ENCODE peak calls at places on chromosomes 2 and 18, in nine cellular contexts. O is CD4-positive, alpha-beta memory T cell; T is cardiac fibroblast; M is effector memory CD4-positive, alpha-beta T cell; J is mesendoderm; F is keratinocyte; A is fibroblast of mammary gland; K is fibroblast of the aortic adventitia; I is lower lobe of right lung. L is an unnamed sample.

GRCh38 chr2:190207929-190208328 is 111.7 kb downstream of the HIBCH start:
- DNase-seq in T (no peak), I (no peak), F (no peak), O (no peak), M (no peak), A (no peak), K (no peak), J (no peak), L (no peak)

GRCh38 chr18:49582579-49582978 is 20.7 kb downstream of the LIPG start:
- DNase-seq in O (no peak), K (peak; percentile 84), M (no peak), J (no peak), F (no peak), I (no peak), A (peak; percentile 90), T (peak; percentile 51), L (no peak)

GRCh38 chr2:145692971-145693478 is 1173.1 kb upstream of the ZEB2 start:
- DNase-seq in T (peak; percentile 98), O (no peak), I (no peak), K (peak; percentile 96), A (peak; percentile 96), J (peak; percentile 30), M (no peak), F (no peak), L (peak; percentile 51)

GRCh38 chr18:60372598-60372997 is at the start of gene MC4R:
- DNase-seq in I (no peak), A (peak; percentile 38), J (peak; percentile 48), F (no peak), M (no peak), K (peak; percentile 53), T (peak; percentile 31), O (no peak), L (peak; percentile 68)

GRCh38 chr2:42957109-42958035 is 165.0 kb upstream of the HAAO start:
- DNase-seq in J (peak; percentile 33), I (no peak), O (no peak), T (no peak), K (peak; percentile 55), A (peak; percentile 66), M (no peak), F (no peak), L (no peak)

GRCh38 chr2:85792783-85793441 is 39.1 kb downstream of the ATOH8 start:
- DNase-seq in F (no peak), J (peak; percentile 48), M (no peak), A (peak; percentile 80), I (no peak), T (peak; percentile 89), K (peak; percentile 93), O (no peak), L (peak; percentile 49)

GRCh38 chr2:231007159-231008045 is 11.5 kb downstream of the SPATA3 start:
- DNase-seq in I (no peak), O (no peak), A (no peak), T (no peak), M (no peak), J (no peak), F (no peak), K (no peak), L (no peak)

GRCh38 chr2:70937866-70938579 is 2.3 kb downstream of the ATP6V1B1 start:
- DNase-seq in F (no peak), I (no peak), M (no peak), J (no peak), O (no peak), A (no peak), K (no peak), T (no peak), L (no peak)

GRCh38 chr2:209673811-209674210 is 97.8 kb upstream of the UNC80 start:
- DNase-seq in K (no peak), T (no peak), M (no peak), A (no peak), I (no peak), F (no peak), O (no peak), J (no peak), L (no peak)

GRCh38 chr2:210199186-210199765 is 26.0 kb downstream of the ACADL start:
- DNase-seq in I (no peak), M (no peak), A (peak; percentile 51), O (peak; percentile 24), K (peak; percentile 61), T (peak; percentile 63), F (no peak), J (peak; percentile 19), L (peak; percentile 15)

GRCh38 chr2:159098815-159099455 is 130.5 kb downstream of the TANC1 start:
- DNase-seq in O (no peak), J (peak; percentile 60), T (no peak), F (no peak), I (no peak), M (no peak), K (peak; percentile 61), A (no peak), L (no peak)

GRCh38 chr2:182020319-182021055 is 34.8 kb downstream of the PPP1R1C start:
- DNase-seq in M (no peak), J (no peak), T (peak; percentile 50), K (peak; percentile 65), F (no peak), O (no peak), I (no peak), A (peak; percentile 48), L (no peak)

GRCh38 chr2:162545254-162545653 is 201.3 kb downstream of the GCA start:
- DNase-seq in F (no peak), M (no peak), J (no peak), I (no peak), K (no peak), O (no peak), T (no peak), A (no peak), L (no peak)

GRCh38 chr2:24190503-24190902 is 15.7 kb downstream of the FAM228A start:
- DNase-seq in O (no peak), A (no peak), F (no peak), J (no peak), T (no peak), I (no peak), K (no peak), M (no peak), L (no peak)
- H3K4me3 ChIP-seq in O (no peak overlapping the region), A (no peak overlapping the region), F (no peak overlapping the region), J (no peak overlapping the region), T (no peak overlapping the region), I (no peak overlapping the region), K (no peak overlapping the region), M (no peak overlapping the region), L (no peak overlapping the region)

DNA sequence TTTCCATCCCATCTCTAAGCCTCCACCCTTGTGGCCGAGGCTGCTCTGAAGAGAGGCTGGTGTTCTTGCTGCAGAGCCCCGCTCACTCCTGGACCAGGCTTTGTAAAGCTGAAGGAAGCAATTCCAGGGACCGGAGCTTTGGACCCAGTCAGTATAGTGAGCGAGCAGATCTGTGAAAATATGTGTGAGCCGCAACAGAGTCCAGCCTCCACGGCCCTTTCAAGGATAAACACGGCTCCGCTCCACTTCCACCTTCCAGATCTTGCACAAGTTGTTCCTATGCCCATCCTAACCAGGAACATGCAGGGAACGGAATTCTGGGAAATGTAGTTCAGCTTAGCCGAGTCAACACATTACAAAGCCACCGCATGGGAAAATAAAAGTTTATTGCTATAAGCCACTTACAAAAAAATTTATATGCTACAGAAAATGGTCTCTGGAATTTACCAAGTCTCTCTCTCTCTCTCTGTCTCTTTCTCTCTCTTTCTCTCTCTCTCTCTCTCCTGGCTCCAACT is 151.7 kb upstream of the ZNF521 start:
- DNase-seq in I (no peak), T (peak; percentile 65), M (no peak), K (peak; percentile 79), A (peak; percentile 85), F (no peak), O (no peak), J (peak; percentile 68), L (peak; percentile 68)
- H3K4me3 ChIP-seq in I (peak overlapping the region; percentile 44), T (peak overlapping the region; percentile 41), M (no peak overlapping the region), K (peak overlapping the region; percentile 46), A (peak overlapping the region; percentile 61), F (no peak overlapping the region), O (no peak overlapping the region), J (peak overlapping the region; percentile 18), L (peak overlapping the region; percentile 31)

DNA sequence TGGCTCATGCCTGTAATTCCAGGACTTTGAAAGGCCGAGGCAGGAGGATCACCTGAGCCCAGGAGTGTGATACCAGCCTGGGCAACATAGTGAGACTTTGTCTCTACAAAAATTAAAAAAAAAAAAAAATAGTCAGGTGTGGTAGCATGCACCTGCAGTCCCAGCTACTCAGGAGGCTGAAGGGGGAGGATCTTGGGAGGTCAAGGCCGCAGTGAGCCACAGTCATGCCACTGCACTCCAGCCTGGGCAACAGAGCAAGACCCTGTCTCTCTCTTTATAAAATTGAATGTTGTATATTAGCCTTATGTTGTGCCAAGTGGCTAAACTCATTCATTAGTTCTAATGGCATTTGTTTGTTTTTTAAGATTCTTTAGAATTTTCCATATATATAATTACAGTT is 207.7 kb upstream of the COPS8 start:
- DNase-seq in A (no peak), T (no peak), I (no peak), K (no peak), J (no peak), F (no peak), O (no peak), M (no peak), L (no peak)
- H3K4me3 ChIP-seq in A (no peak overlapping the region), T (no peak overlapping the region), I (no peak overlapping the region), K (no peak overlapping the region), J (no peak overlapping the region), F (no peak overlapping the region), O (no peak overlapping the region), M (no peak overlapping the region), L (no peak overlapping the region)

DNA sequence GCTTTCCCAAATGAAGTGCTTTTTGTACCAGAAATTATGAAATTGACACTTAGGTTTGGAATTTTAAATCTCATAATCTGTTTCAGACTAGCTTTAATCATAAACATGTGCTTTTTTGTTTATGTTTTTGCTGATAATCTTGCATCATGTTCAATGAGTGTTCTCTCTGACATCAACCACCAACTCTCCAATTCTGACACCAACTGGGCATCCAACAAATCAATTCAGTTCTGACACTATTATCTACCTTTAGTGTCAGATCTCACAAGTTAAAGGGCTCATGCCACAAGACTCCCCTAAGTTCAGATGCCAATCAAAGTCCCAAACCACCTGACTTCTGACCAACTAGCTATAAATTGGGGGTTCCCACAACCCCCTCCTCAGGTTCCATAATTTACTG is 19.6 kb downstream of the PELI1 start:
- DNase-seq in I (no peak), K (no peak), T (no peak), O (no peak), A (peak; percentile 43), M (no peak), F (no peak), J (no peak), L (no peak)
- H3K4me3 ChIP-seq in I (no peak overlapping the region), K (no peak overlapping the region), T (no peak overlapping the region), O (no peak overlapping the region), A (no peak overlapping the region), M (no peak overlapping the region), F (no peak overlapping the region), J (no peak overlapping the region), L (no peak overlapping the region)

L was measured in astrocyte of the cerebellum.